ENCODE peak calls at places on chromosomes 12 and 14, in ten cellular contexts. C, X, M, Z, S, V, O, A, L and D are unnamed samples.

GRCh38 chr12:1919284-1919683 is 832 bp upstream of the CACNA2D4 start:
- DNase-seq in C (no peak), X (no peak), M (no peak), Z (no peak), S (no peak), V (no peak), O (no peak), A (no peak), L (no peak), D (no peak)

GRCh38 chr14:28116716-28117115 is 649.9 kb upstream of the FOXG1 start:
- DNase-seq in C (no peak), X (no peak), M (no peak), Z (no peak), S (no peak), V (no peak), O (no peak), A (no peak), L (no peak), D (no peak)

GRCh38 chr12:109811624-109811995 is 21.6 kb downstream of the TRPV4 start:
- DNase-seq in C (no peak), X (peak), M (no peak), Z (no peak), S (no peak), V (no peak), O (no peak), A (no peak), L (no peak), D (no peak)

GRCh38 chr14:68643673-68644072 is 149.2 kb downstream of the ZFP36L1 start:
- DNase-seq in C (no peak), X (no peak), M (no peak), Z (no peak), S (no peak), V (no peak), O (no peak), A (no peak), L (no peak), D (no peak)

GRCh38 chr14:65637780-65638179 is 225.2 kb downstream of the FUT8 start:
- DNase-seq in C (no peak), X (no peak), M (no peak), Z (no peak), S (no peak), V (no peak), O (no peak), A (peak), L (no peak), D (peak)

GRCh38 chr12:92199846-92200576 is 54.4 kb upstream of the BTG1 start:
- DNase-seq in C (no peak), X (no peak), M (no peak), Z (no peak), S (no peak), V (no peak), O (no peak), A (peak), L (no peak), D (no peak)

GRCh38 chr12:104177663-104178501 is 37.7 kb upstream of the TXNRD1 start:
- DNase-seq in C (peak), X (peak), M (peak), Z (peak), S (peak), V (peak), O (no peak), A (peak), L (peak), D (no peak)

GRCh38 chr12:45458854-45459807 is 243.2 kb downstream of the ANO6 start:
- DNase-seq in C (no peak), X (no peak), M (no peak), Z (peak), S (no peak), V (no peak), O (no peak), A (peak), L (no peak), D (no peak)

GRCh38 chr14:92783813-92784431 is 10.2 kb upstream of the GOLGA5 start:
- DNase-seq in C (no peak), X (peak), M (peak), Z (peak), S (no peak), V (peak), O (no peak), A (peak), L (peak), D (no peak)

GRCh38 chr12:132426349-132427176 is 63.4 kb upstream of the FBRSL1 start:
- DNase-seq in C (no peak), X (no peak), M (no peak), Z (no peak), S (no peak), V (no peak), O (no peak), A (no peak), L (no peak), D (no peak)

GRCh38 chr14:22390824-22391461 is 198.1 kb downstream of the DAD1 start:
- DNase-seq in C (no peak), X (peak), M (no peak), Z (peak), S (peak), V (no peak), O (no peak), A (no peak), L (peak), D (no peak)

GRCh38 chr14:53493310-53493709 is 340.2 kb upstream of the DDHD1 start:
- DNase-seq in C (no peak), X (no peak), M (no peak), Z (no peak), S (no peak), V (no peak), O (no peak), A (no peak), L (no peak), D (no peak)

GRCh38 chr12:124236651-124237050 is 58.2 kb upstream of the RFLNA start:
- DNase-seq in C (no peak), X (no peak), M (no peak), Z (no peak), S (no peak), V (peak), O (no peak), A (peak), L (peak), D (no peak)

GRCh38 chr14:44149597-44149996 is 357.5 kb downstream of the FSCB start:
- DNase-seq in C (no peak), X (peak), M (peak), Z (peak), S (no peak), V (peak), O (no peak), A (no peak), L (no peak), D (no peak)

GRCh38 chr14:71539660-71540285 is 392.5 kb upstream of the RGS6 start:
- DNase-seq in C (no peak), X (no peak), M (peak), Z (no peak), S (no peak), V (no peak), O (no peak), A (no peak), L (no peak), D (no peak)

GRCh38 chr12:4992881-4993280 is 50.8 kb upstream of the KCNA5 start:
- DNase-seq in C (no peak), X (no peak), M (no peak), Z (no peak), S (no peak), V (no peak), O (no peak), A (no peak), L (no peak), D (no peak)

GRCh38 chr12:8948711-8949524 is 527 bp downstream of the M6PR start:
- DNase-seq in C (peak), X (peak), M (peak), Z (peak), S (no peak), V (no peak), O (no peak), A (peak), L (peak), D (peak)

GRCh38 chr12:85280138-85280983 is at the start of gene ALX1:
- DNase-seq in C (no peak), X (peak), M (no peak), Z (no peak), S (no peak), V (no peak), O (no peak), A (peak), L (peak), D (no peak)

GRCh38 chr14:97977711-97978261 is 1180.6 kb downstream of the VRK1 start:
- DNase-seq in C (peak), X (no peak), M (no peak), Z (peak), S (peak), V (no peak), O (peak), A (no peak), L (peak), D (peak)

GRCh38 chr12:113136128-113136989 is 798 bp upstream of the RASAL1 start:
- DNase-seq in C (peak), X (peak), M (peak), Z (no peak), S (peak), V (peak), O (peak), A (no peak), L (peak), D (peak)

GRCh38 chr12:52358575-52359350 is 8.5 kb downstream of the KRT85 start:
- DNase-seq in C (no peak), X (no peak), M (no peak), Z (peak), S (no peak), V (no peak), O (no peak), A (no peak), L (no peak), D (peak)

GRCh38 chr14:73125746-73126145 is 10.6 kb upstream of the PSEN1 start:
- DNase-seq in C (no peak), X (no peak), M (no peak), Z (no peak), S (no peak), V (no peak), O (no peak), A (no peak), L (no peak), D (no peak)
- H3K27ac ChIP-seq in C (no peak), X (no peak), M (no peak), Z (no peak), S (no peak), V (no peak), O (no peak), A (no peak), L (no peak), D (no peak)

DNA sequence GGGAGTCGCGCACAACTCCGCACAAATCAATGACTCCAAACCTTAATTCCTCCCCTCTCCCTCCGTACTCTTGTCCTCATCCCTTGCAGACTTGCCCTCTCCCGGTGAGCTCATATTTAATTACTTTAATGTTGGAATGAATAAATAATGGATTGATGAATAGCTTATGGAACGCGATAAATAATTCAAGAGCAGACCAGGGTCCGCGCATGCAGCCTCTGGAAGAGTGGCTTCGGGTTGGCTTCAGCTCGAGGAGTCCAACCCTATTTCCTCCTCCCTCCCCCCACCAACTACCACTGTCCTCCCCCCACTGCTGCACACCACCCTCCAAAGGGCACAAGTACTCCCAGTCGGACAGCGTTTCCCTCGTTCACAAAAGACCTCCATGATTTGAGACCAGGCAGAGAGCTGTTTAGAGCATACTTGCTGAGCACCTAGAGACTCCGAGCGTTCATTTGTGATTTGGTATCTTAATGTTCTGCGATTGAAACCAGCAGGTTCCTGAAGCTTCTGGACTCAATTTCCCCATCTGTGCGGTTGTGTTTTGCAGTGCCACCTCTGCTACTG is 621 bp upstream of the SIX1 start:
- DNase-seq in C (no peak), X (peak), M (no peak), Z (peak), S (no peak), V (no peak), O (no peak), A (peak), L (no peak), D (no peak)
- H3K27ac ChIP-seq in C (no peak), X (peak), M (no peak), Z (no peak), S (no peak), V (no peak), O (no peak), A (peak), L (no peak), D (no peak)

GRCh38 chr14:88825503-88825902 is 1.1 kb downstream of the TTC8 start:
- DNase-seq in C (no peak), X (no peak), M (no peak), Z (no peak), S (no peak), V (no peak), O (no peak), A (no peak), L (no peak), D (no peak)

GRCh38 chr14:88824314-88825077 is at the start of gene TTC8:
- DNase-seq in C (peak), X (peak), M (peak), Z (peak), S (peak), V (peak), O (peak), A (peak), L (peak), D (peak)

GRCh38 chr14:88823968-88824313 is 510 bp upstream of the TTC8 start:
- DNase-seq in C (no peak), X (no peak), M (no peak), Z (no peak), S (no peak), V (no peak), O (no peak), A (no peak), L (no peak), D (no peak)

GRCh38 chr14:88821888-88822287 is 2.6 kb upstream of the TTC8 start:
- DNase-seq in C (no peak), X (no peak), M (no peak), Z (no peak), S (no peak), V (no peak), O (no peak), A (no peak), L (no peak), D (no peak)

GRCh38 chr14:88825078-88825458 is 617 bp downstream of the TTC8 start:
- DNase-seq in C (no peak), X (no peak), M (no peak), Z (no peak), S (no peak), V (no peak), O (no peak), A (peak), L (no peak), D (no peak)
- H3K27ac ChIP-seq in C (peak), X (peak), M (peak), Z (peak), S (peak), V (peak), O (no peak), A (peak), L (peak), D (peak)

GRCh38 chr12:96502949-96503532 is 13.7 kb downstream of the CFAP54 start:
- DNase-seq in C (no peak), X (no peak), M (no peak), Z (no peak), S (no peak), V (no peak), O (no peak), A (no peak), L (no peak), D (no peak)

GRCh38 chr12:96502477-96502876 is 13.1 kb downstream of the CFAP54 start:
- DNase-seq in C (no peak), X (peak), M (peak), Z (peak), S (no peak), V (no peak), O (no peak), A (no peak), L (peak), D (no peak)

GRCh38 chr12:96501139-96501741 is 11.9 kb downstream of the CFAP54 start:
- DNase-seq in C (peak), X (peak), M (peak), Z (peak), S (peak), V (peak), O (no peak), A (peak), L (peak), D (peak)

GRCh38 chr12:96501908-96502307 is 12.5 kb downstream of the CFAP54 start:
- DNase-seq in C (no peak), X (no peak), M (peak), Z (no peak), S (no peak), V (no peak), O (no peak), A (no peak), L (no peak), D (no peak)

GRCh38 chr12:96500686-96501085 is 11.3 kb downstream of the CFAP54 start:
- DNase-seq in C (no peak), X (no peak), M (no peak), Z (peak), S (no peak), V (no peak), O (no peak), A (peak), L (no peak), D (no peak)
- H3K27ac ChIP-seq in C (no peak), X (peak), M (no peak), Z (peak), S (peak), V (peak), O (no peak), A (peak), L (peak), D (no peak)

DNA sequence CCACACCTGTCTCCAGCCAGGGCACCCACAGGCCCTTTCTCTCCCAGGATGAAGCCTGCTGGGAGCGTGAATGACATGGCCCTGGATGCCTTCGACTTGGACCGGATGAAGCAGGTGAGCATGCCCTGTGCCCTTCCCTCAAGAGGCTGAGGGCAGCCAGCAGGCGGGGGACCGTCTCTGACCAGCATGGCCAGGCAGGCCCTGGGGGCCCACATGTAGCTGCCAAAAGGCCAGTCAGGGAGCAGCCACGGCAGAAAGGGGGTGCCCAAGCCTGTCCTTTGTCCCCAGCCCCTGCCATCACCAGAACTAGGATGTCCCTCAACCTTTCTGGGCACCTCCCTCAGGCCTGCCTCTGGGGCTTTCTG is 18.3 kb downstream of the DEGS2 start:
- DNase-seq in C (no peak), X (no peak), M (no peak), Z (no peak), S (no peak), V (no peak), O (no peak), A (no peak), L (no peak), D (no peak)
- H3K27ac ChIP-seq in C (no peak), X (no peak), M (peak), Z (no peak), S (peak), V (no peak), O (no peak), A (no peak), L (peak), D (peak)

GRCh38 chr12:106140223-106140986 is 1.7 kb upstream of the NUAK1 start:
- DNase-seq in C (no peak), X (no peak), M (no peak), Z (no peak), S (no peak), V (no peak), O (no peak), A (no peak), L (no peak), D (no peak)
- H3K27ac ChIP-seq in C (no peak), X (peak), M (no peak), Z (no peak), S (peak), V (peak), O (no peak), A (peak), L (peak), D (no peak)

GRCh38 chr14:91372680-91373495 is 44.7 kb downstream of the CCDC88C start:
- DNase-seq in C (no peak), X (no peak), M (no peak), Z (no peak), S (peak), V (no peak), O (no peak), A (no peak), L (peak), D (peak)
- H3K27ac ChIP-seq in C (no peak), X (no peak), M (no peak), Z (no peak), S (peak), V (no peak), O (peak), A (no peak), L (peak), D (peak)

GRCh38 chr14:52048132-52048531 is 20.7 kb downstream of the NID2 start:
- DNase-seq in C (no peak), X (no peak), M (no peak), Z (no peak), S (no peak), V (no peak), O (no peak), A (no peak), L (no peak), D (no peak)

GRCh38 chr14:52043690-52044089 is 25.2 kb downstream of the NID2 start:
- DNase-seq in C (no peak), X (peak), M (peak), Z (peak), S (peak), V (peak), O (no peak), A (peak), L (peak), D (peak)

GRCh38 chr14:52042371-52043037 is 26.4 kb downstream of the NID2 start:
- DNase-seq in C (no peak), X (no peak), M (no peak), Z (no peak), S (no peak), V (no peak), O (no peak), A (no peak), L (no peak), D (no peak)

GRCh38 chr14:52046376-52046917 is 22.4 kb downstream of the NID2 start:
- DNase-seq in C (no peak), X (no peak), M (no peak), Z (no peak), S (no peak), V (no peak), O (no peak), A (peak), L (no peak), D (no peak)

DNA sequence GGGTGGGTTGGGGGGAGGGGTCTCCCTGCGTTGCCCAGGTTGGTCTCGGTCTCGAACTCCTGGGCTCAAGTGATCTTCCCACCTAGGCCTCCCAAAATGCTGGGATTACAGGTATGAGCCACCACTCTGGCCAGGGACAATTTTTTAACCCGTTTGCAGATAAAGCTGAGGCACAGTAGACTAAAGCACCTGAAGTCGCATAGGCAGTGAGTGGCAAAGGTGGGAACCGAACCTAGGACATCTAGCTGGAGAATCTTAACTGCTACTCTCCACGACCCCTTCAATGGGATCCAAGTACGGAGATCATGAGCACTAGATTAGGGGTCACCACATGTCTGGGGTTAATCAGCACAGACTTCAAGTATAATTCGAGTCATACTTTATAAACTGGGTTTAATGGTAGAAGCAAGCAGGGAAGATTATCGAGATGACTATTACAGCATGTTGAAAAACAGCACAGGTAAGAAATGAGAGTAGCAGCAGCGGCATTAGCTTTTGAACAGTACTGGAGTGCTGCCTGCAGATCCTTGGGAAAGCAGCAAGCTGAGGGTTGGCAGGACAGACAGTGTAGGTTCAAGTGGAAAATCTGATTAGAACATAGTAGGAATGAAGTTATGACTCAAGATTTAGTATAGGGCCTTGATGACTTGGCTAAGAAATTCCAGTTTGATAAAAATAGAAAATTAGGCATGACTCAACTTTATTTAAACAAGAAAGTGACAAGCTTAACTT is 23.9 kb downstream of the NID2 start:
- DNase-seq in C (no peak), X (peak), M (no peak), Z (peak), S (no peak), V (no peak), O (no peak), A (peak), L (no peak), D (no peak)
- H3K27ac ChIP-seq in C (no peak), X (no peak), M (no peak), Z (peak), S (peak), V (no peak), O (no peak), A (peak), L (peak), D (no peak)

GRCh38 chr12:27572486-27573255 is 48.7 kb downstream of the PPFIBP1 start:
- DNase-seq in C (no peak), X (no peak), M (no peak), Z (peak), S (no peak), V (no peak), O (no peak), A (peak), L (no peak), D (no peak)
- H3K27ac ChIP-seq in C (no peak), X (no peak), M (no peak), Z (peak), S (no peak), V (no peak), O (no peak), A (no peak), L (no peak), D (no peak)